ENCODE peak calls at places on chromosome X, in eight cellular contexts. One of them, this sample, is unnamed.

GRCh38 chrX:46381630-46382029 is 163.6 kb downstream of the ZNF674 start:
- DNase-seq in psoas muscle: no peak
- DNase-seq in hepatocyte: peak
- DNase-seq in fibroblast of mammary gland: peak
- DNase-seq in cardiac muscle cell: peak
- DNase-seq in choroid plexus epithelial cell: peak
- DNase-seq in colonic mucosa: no peak
- DNase-seq in suprapubic skin: no peak
- DNase-seq in this sample: no peak

GRCh38 chrX:153635388-153635787 is 11.6 kb upstream of the DUSP9 start:
- DNase-seq in choroid plexus epithelial cell: no peak
- DNase-seq in cardiac muscle cell: no peak
- DNase-seq in suprapubic skin: no peak
- DNase-seq in psoas muscle: no peak
- DNase-seq in colonic mucosa: no peak
- DNase-seq in hepatocyte: no peak
- DNase-seq in fibroblast of mammary gland: no peak
- DNase-seq in this sample: no peak

GRCh38 chrX:41293269-41293668 is 40.7 kb upstream of the DDX3X start:
- DNase-seq in fibroblast of mammary gland: no peak
- DNase-seq in hepatocyte: no peak
- DNase-seq in cardiac muscle cell: no peak
- DNase-seq in colonic mucosa: no peak
- DNase-seq in psoas muscle: peak
- DNase-seq in choroid plexus epithelial cell: peak
- DNase-seq in suprapubic skin: no peak
- DNase-seq in this sample: no peak

GRCh38 chrX:41381685-41382084 is 47.7 kb downstream of the DDX3X start:
- DNase-seq in hepatocyte: peak
- DNase-seq in fibroblast of mammary gland: peak
- DNase-seq in suprapubic skin: no peak
- DNase-seq in choroid plexus epithelial cell: peak
- DNase-seq in colonic mucosa: peak
- DNase-seq in psoas muscle: peak
- DNase-seq in cardiac muscle cell: no peak
- DNase-seq in this sample: peak

GRCh38 chrX:78024349-78025108 is 55.1 kb upstream of the PGAM4 start:
- DNase-seq in fibroblast of mammary gland: peak
- DNase-seq in suprapubic skin: no peak
- DNase-seq in cardiac muscle cell: no peak
- DNase-seq in hepatocyte: peak
- DNase-seq in choroid plexus epithelial cell: peak
- DNase-seq in psoas muscle: no peak
- DNase-seq in colonic mucosa: peak
- DNase-seq in this sample: no peak

GRCh38 chrX:96098471-96098870 is 586.2 kb upstream of the DIAPH2 start:
- DNase-seq in cardiac muscle cell: no peak
- DNase-seq in psoas muscle: no peak
- DNase-seq in fibroblast of mammary gland: no peak
- DNase-seq in hepatocyte: no peak
- DNase-seq in colonic mucosa: no peak
- DNase-seq in suprapubic skin: no peak
- DNase-seq in choroid plexus epithelial cell: no peak
- DNase-seq in this sample: no peak

GRCh38 chrX:30831082-30831481 is 58.0 kb downstream of the TAB3 start:
- DNase-seq in colonic mucosa: no peak
- DNase-seq in suprapubic skin: no peak
- DNase-seq in cardiac muscle cell: no peak
- DNase-seq in choroid plexus epithelial cell: no peak
- DNase-seq in fibroblast of mammary gland: no peak
- DNase-seq in psoas muscle: no peak
- DNase-seq in hepatocyte: no peak
- DNase-seq in this sample: no peak

GRCh38 chrX:13180807-13181206 is 136.4 kb upstream of the FAM9C start:
- DNase-seq in colonic mucosa: no peak
- DNase-seq in hepatocyte: no peak
- DNase-seq in cardiac muscle cell: no peak
- DNase-seq in psoas muscle: no peak
- DNase-seq in suprapubic skin: no peak
- DNase-seq in fibroblast of mammary gland: peak
- DNase-seq in choroid plexus epithelial cell: peak
- DNase-seq in this sample: peak

GRCh38 chrX:130111220-130111934 is 1.1 kb upstream of the ELF4 start:
- DNase-seq in fibroblast of mammary gland: no peak
- DNase-seq in suprapubic skin: no peak
- DNase-seq in psoas muscle: no peak
- DNase-seq in choroid plexus epithelial cell: no peak
- DNase-seq in cardiac muscle cell: peak
- DNase-seq in colonic mucosa: peak
- DNase-seq in hepatocyte: no peak
- DNase-seq in this sample: peak

GRCh38 chrX:30779453-30780030 is 109.5 kb downstream of the TAB3 start:
- DNase-seq in cardiac muscle cell: no peak
- DNase-seq in hepatocyte: no peak
- DNase-seq in psoas muscle: no peak
- DNase-seq in suprapubic skin: no peak
- DNase-seq in colonic mucosa: no peak
- DNase-seq in fibroblast of mammary gland: no peak
- DNase-seq in choroid plexus epithelial cell: no peak
- DNase-seq in this sample: no peak

GRCh38 chrX:81280148-81280547 is 78.2 kb downstream of the SH3BGRL start:
- DNase-seq in choroid plexus epithelial cell: peak
- DNase-seq in colonic mucosa: no peak
- DNase-seq in suprapubic skin: no peak
- DNase-seq in cardiac muscle cell: no peak
- DNase-seq in psoas muscle: no peak
- DNase-seq in fibroblast of mammary gland: peak
- DNase-seq in hepatocyte: no peak
- DNase-seq in this sample: no peak

GRCh38 chrX:19715711-19716638 is 171.4 kb downstream of the SH3KBP1 start:
- DNase-seq in fibroblast of mammary gland: no peak
- DNase-seq in colonic mucosa: no peak
- DNase-seq in psoas muscle: no peak
- DNase-seq in hepatocyte: no peak
- DNase-seq in suprapubic skin: no peak
- DNase-seq in choroid plexus epithelial cell: no peak
- DNase-seq in cardiac muscle cell: no peak
- DNase-seq in this sample: no peak

GRCh38 chrX:129523076-129524055 is at the start of gene SMARCA1:
- DNase-seq in cardiac muscle cell: peak
- DNase-seq in fibroblast of mammary gland: peak
- DNase-seq in suprapubic skin: peak
- DNase-seq in psoas muscle: peak
- DNase-seq in choroid plexus epithelial cell: peak
- DNase-seq in hepatocyte: peak
- DNase-seq in colonic mucosa: peak
- DNase-seq in this sample: peak

GRCh38 chrX:67544281-67544680 is 460 bp downstream of the AR start:
- DNase-seq in cardiac muscle cell: peak
- DNase-seq in fibroblast of mammary gland: peak
- DNase-seq in psoas muscle: peak
- DNase-seq in suprapubic skin: no peak
- DNase-seq in colonic mucosa: no peak
- DNase-seq in choroid plexus epithelial cell: no peak
- DNase-seq in hepatocyte: peak
- DNase-seq in this sample: peak

GRCh38 chrX:110420771-110421498 is 62.3 kb downstream of the RTL9 start:
- DNase-seq in hepatocyte: no peak
- DNase-seq in cardiac muscle cell: no peak
- DNase-seq in choroid plexus epithelial cell: peak
- DNase-seq in psoas muscle: no peak
- DNase-seq in suprapubic skin: no peak
- DNase-seq in colonic mucosa: no peak
- DNase-seq in fibroblast of mammary gland: peak
- DNase-seq in this sample: no peak

GRCh38 chrX:41858161-41858775 is 65.1 kb downstream of the CASK start:
- DNase-seq in psoas muscle: no peak
- DNase-seq in cardiac muscle cell: peak
- DNase-seq in colonic mucosa: no peak
- DNase-seq in fibroblast of mammary gland: no peak
- DNase-seq in hepatocyte: no peak
- DNase-seq in suprapubic skin: no peak
- DNase-seq in choroid plexus epithelial cell: no peak
- DNase-seq in this sample: no peak

GRCh38 chrX:65534450-65535292 is at the start of gene LAS1L:
- DNase-seq in hepatocyte: peak
- DNase-seq in choroid plexus epithelial cell: peak
- DNase-seq in colonic mucosa: peak
- DNase-seq in fibroblast of mammary gland: peak
- DNase-seq in cardiac muscle cell: peak
- DNase-seq in psoas muscle: peak
- DNase-seq in suprapubic skin: peak
- DNase-seq in this sample: peak

GRCh38 chrX:154486052-154486395 is 391 bp downstream of the UBL4A start:
- DNase-seq in fibroblast of mammary gland: no peak
- DNase-seq in colonic mucosa: peak
- DNase-seq in cardiac muscle cell: peak
- DNase-seq in hepatocyte: peak
- DNase-seq in suprapubic skin: no peak
- DNase-seq in psoas muscle: peak
- DNase-seq in choroid plexus epithelial cell: no peak
- DNase-seq in this sample: no peak

GRCh38 chrX:68599256-68600152 is 48.0 kb upstream of the STARD8 start:
- DNase-seq in suprapubic skin: no peak
- DNase-seq in colonic mucosa: no peak
- DNase-seq in fibroblast of mammary gland: peak
- DNase-seq in cardiac muscle cell: no peak
- DNase-seq in choroid plexus epithelial cell: peak
- DNase-seq in hepatocyte: no peak
- DNase-seq in psoas muscle: no peak
- DNase-seq in this sample: peak

DNA sequence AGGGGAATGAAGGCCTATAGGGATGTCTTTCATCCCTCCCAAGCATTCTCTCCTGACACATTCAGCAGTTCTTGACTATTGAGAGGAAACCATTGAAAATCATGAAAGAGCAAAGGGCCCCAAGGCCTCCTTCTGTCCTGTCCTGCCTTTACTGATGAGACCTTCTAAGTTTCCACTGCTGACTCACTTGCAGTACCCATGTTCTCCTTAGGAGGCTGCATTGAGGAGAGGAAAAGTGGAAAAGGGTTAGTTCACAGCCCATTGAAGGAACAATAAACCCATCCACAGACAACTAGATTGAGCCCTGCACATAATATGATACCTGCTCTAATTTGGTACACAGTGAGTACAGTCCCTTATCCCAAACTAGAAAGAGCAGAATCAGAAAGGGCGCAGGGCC is 115.1 kb upstream of the PNPLA4 start:
- DNase-seq in cardiac muscle cell: no peak
- DNase-seq in hepatocyte: no peak
- DNase-seq in suprapubic skin: no peak
- DNase-seq in colonic mucosa: no peak
- DNase-seq in fibroblast of mammary gland: no peak
- DNase-seq in psoas muscle: no peak
- DNase-seq in choroid plexus epithelial cell: peak
- DNase-seq in this sample: no peak
- TF ChIP-seq CTCF in cardiac muscle cell: no peak
- TF ChIP-seq CTCF in hepatocyte: no peak
- TF ChIP-seq CTCF in suprapubic skin: no peak
- TF ChIP-seq CTCF in colonic mucosa: no peak
- TF ChIP-seq CTCF in fibroblast of mammary gland: no peak
- TF ChIP-seq CTCF in psoas muscle: no peak
- TF ChIP-seq CTCF in choroid plexus epithelial cell: peak
- TF ChIP-seq CTCF in this sample: peak

GRCh38 chrX:100512471-100512870 is 72.3 kb upstream of the TNMD start:
- DNase-seq in colonic mucosa: no peak
- DNase-seq in cardiac muscle cell: peak
- DNase-seq in psoas muscle: no peak
- DNase-seq in suprapubic skin: no peak
- DNase-seq in fibroblast of mammary gland: peak
- DNase-seq in hepatocyte: peak
- DNase-seq in choroid plexus epithelial cell: peak
- DNase-seq in this sample: peak
- TF ChIP-seq CTCF in colonic mucosa: peak
- TF ChIP-seq CTCF in cardiac muscle cell: peak
- TF ChIP-seq CTCF in psoas muscle: peak
- TF ChIP-seq CTCF in suprapubic skin: peak
- TF ChIP-seq CTCF in fibroblast of mammary gland: peak
- TF ChIP-seq CTCF in hepatocyte: peak
- TF ChIP-seq CTCF in choroid plexus epithelial cell: peak
- TF ChIP-seq CTCF in this sample: peak

DNA sequence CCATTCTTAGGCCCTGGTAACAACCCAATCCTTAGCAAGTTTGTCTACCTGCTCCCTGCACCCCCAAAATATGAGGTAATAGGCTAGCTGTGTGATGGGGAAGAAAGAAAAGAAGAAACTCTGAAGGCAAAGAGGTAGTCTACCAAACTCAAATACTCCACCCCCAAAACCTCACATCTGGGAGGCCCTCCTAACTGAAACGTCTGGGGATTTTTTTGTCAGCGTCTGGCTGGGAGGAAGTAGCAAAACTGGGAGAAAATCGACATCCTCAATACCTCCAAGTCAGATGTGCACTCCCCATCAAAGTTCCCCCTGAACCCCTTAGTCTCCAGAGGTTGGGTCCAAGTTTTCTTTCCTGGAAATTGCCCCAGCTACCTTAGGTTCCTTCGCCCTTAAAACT is 1.0 kb downstream of the LAMP2 start:
- DNase-seq in choroid plexus epithelial cell: peak
- DNase-seq in hepatocyte: no peak
- DNase-seq in suprapubic skin: no peak
- DNase-seq in fibroblast of mammary gland: no peak
- DNase-seq in cardiac muscle cell: no peak
- DNase-seq in psoas muscle: no peak
- DNase-seq in colonic mucosa: no peak
- DNase-seq in this sample: no peak
- TF ChIP-seq CTCF in choroid plexus epithelial cell: no peak
- TF ChIP-seq CTCF in hepatocyte: no peak
- TF ChIP-seq CTCF in suprapubic skin: no peak
- TF ChIP-seq CTCF in fibroblast of mammary gland: no peak
- TF ChIP-seq CTCF in cardiac muscle cell: no peak
- TF ChIP-seq CTCF in psoas muscle: no peak
- TF ChIP-seq CTCF in colonic mucosa: no peak
- TF ChIP-seq CTCF in this sample: no peak

GRCh38 chrX:11137543-11138139 is 26.5 kb downstream of the HCCS start:
- DNase-seq in colonic mucosa: no peak
- DNase-seq in fibroblast of mammary gland: peak
- DNase-seq in suprapubic skin: no peak
- DNase-seq in cardiac muscle cell: peak
- DNase-seq in choroid plexus epithelial cell: peak
- DNase-seq in hepatocyte: peak
- DNase-seq in psoas muscle: no peak
- DNase-seq in this sample: peak
- TF ChIP-seq CTCF in colonic mucosa: peak
- TF ChIP-seq CTCF in fibroblast of mammary gland: peak
- TF ChIP-seq CTCF in suprapubic skin: peak
- TF ChIP-seq CTCF in cardiac muscle cell: peak
- TF ChIP-seq CTCF in choroid plexus epithelial cell: peak
- TF ChIP-seq CTCF in hepatocyte: peak
- TF ChIP-seq CTCF in psoas muscle: peak
- TF ChIP-seq CTCF in this sample: peak

GRCh38 chrX:34578237-34578636 is 78.8 kb downstream of the TMEM47 start:
- DNase-seq in psoas muscle: no peak
- DNase-seq in colonic mucosa: no peak
- DNase-seq in hepatocyte: peak
- DNase-seq in suprapubic skin: no peak
- DNase-seq in fibroblast of mammary gland: peak
- DNase-seq in choroid plexus epithelial cell: peak
- DNase-seq in cardiac muscle cell: peak
- DNase-seq in this sample: peak
- TF ChIP-seq CTCF in psoas muscle: peak
- TF ChIP-seq CTCF in colonic mucosa: no peak
- TF ChIP-seq CTCF in hepatocyte: peak
- TF ChIP-seq CTCF in suprapubic skin: no peak
- TF ChIP-seq CTCF in fibroblast of mammary gland: peak
- TF ChIP-seq CTCF in choroid plexus epithelial cell: peak
- TF ChIP-seq CTCF in cardiac muscle cell: peak
- TF ChIP-seq CTCF in this sample: peak

This sample was measured in astrocyte of the spinal cord.